ENCODE peak calls at places on chromosomes 6 and 20, in four cellular contexts. I, C, Z and U are unnamed samples.

GRCh38 chr20:6122873-6123649 is at the start of gene FERMT1:
- DNase-seq in C (no peak), Z (peak), I (no peak), U (peak)

GRCh38 chr20:12112089-12112474 is 194.4 kb downstream of the BTBD3 start:
- DNase-seq in C (no peak), I (no peak), Z (no peak), U (no peak)

GRCh38 chr6:151087861-151088598 is 151.7 kb upstream of the AKAP12 start:
- DNase-seq in I (no peak), C (peak), Z (no peak), U (peak)

GRCh38 chr6:133083248-133083967 is 157.7 kb upstream of the EYA4 start:
- DNase-seq in I (no peak), Z (no peak), C (no peak), U (no peak)

GRCh38 chr6:80440496-80441160 is 334.2 kb downstream of the BCKDHB start:
- DNase-seq in Z (no peak), C (no peak), I (no peak), U (no peak)

GRCh38 chr6:12354499-12354898 is 64.3 kb downstream of the EDN1 start:
- DNase-seq in Z (no peak), I (peak), C (peak), U (peak)

GRCh38 chr6:33717857-33718552 is 6.5 kb upstream of the UQCC2 start:
- DNase-seq in C (peak), I (no peak), Z (no peak), U (no peak)

GRCh38 chr20:11891081-11891826 is 26.4 kb upstream of the BTBD3 start:
- DNase-seq in Z (peak), I (no peak), C (no peak), U (peak)

GRCh38 chr20:5703542-5704215 is 46.5 kb upstream of the SHLD1 start:
- DNase-seq in I (no peak), C (no peak), Z (no peak), U (no peak)

GRCh38 chr6:81624443-81624842 is 128.0 kb downstream of the TENT5A start:
- DNase-seq in Z (no peak), C (no peak), I (no peak), U (no peak)

GRCh38 chr6:33914519-33915120 is 110.8 kb upstream of the MLN start:
- DNase-seq in C (no peak), I (no peak), Z (peak), U (no peak)

GRCh38 chr6:155782320-155782730 is 326.7 kb upstream of the NOX3 start:
- DNase-seq in I (peak), C (peak), Z (no peak), U (peak)

GRCh38 chr6:88599561-88599960 is 363.9 kb downstream of the RNGTT start:
- DNase-seq in I (no peak), Z (no peak), C (no peak), U (no peak)

GRCh38 chr6:3722211-3722621 is 29.3 kb downstream of the PXDC1 start:
- DNase-seq in Z (no peak), I (no peak), C (no peak), U (peak)

GRCh38 chr20:50328996-50329898 is 138.6 kb downstream of the CEBPB start:
- DNase-seq in I (no peak), C (no peak), Z (no peak), U (no peak)

GRCh38 chr20:699342-699741 is 23.7 kb upstream of the SCRT2 start:
- DNase-seq in Z (no peak), C (no peak), I (no peak), U (no peak)

GRCh38 chr6:133551847-133552331 is 310.7 kb downstream of the EYA4 start:
- DNase-seq in C (peak), Z (no peak), I (no peak), U (peak)

GRCh38 chr20:24235224-24235735 is 234.1 kb upstream of the SYNDIG1 start:
- DNase-seq in Z (no peak), C (no peak), I (no peak), U (no peak)

GRCh38 chr6:137740347-137740746 is 126.7 kb upstream of the TNFAIP3 start:
- DNase-seq in Z (no peak), C (no peak), I (no peak), U (no peak)

GRCh38 chr6:41132254-41132653 is 21.9 kb downstream of the TREML1 start:
- DNase-seq in Z (no peak), C (no peak), I (no peak), U (no peak)

GRCh38 chr6:56297022-56297995 is 49.9 kb upstream of the COL21A1 start:
- DNase-seq in I (no peak), C (no peak), Z (no peak), U (no peak)

GRCh38 chr6:101393291-101394251 is at the start of gene GRIK2:
- DNase-seq in C (no peak), Z (no peak), I (no peak), U (peak)